ENCODE peak calls at places on chromosomes 2 and 18, in ten cellular contexts. D is astrocyte of the cerebellum; X is epithelial cell of prostate; M is chondrocyte; W is AG04449; V is nucleus accumbens; J is T-cell; I is MV-4-11; C is stimulated activated CD8-positive, alpha-beta memory T cell treated with anti-CD3 and anti-CD28 coated beads, Interleukin-15, amount 100 ng/mL, for 24 hours; S is activated T-cell treated with anti-CD3 and anti-CD28 coated beads, Interleukin-2, amount 50 U/mL, for 48 hours. Q is an unnamed sample.

GRCh38 chr18:30987479-30988241 is 54.9 kb downstream of the DSC3 start:
- DNase-seq in D (no peak), X (peak; percentile 99), M (no peak), W (no peak), V (no peak), J (no peak), I (no peak), C (no peak), S (no peak), Q (no peak)

GRCh38 chr18:44502790-44503189 is 177.9 kb upstream of the SETBP1 start:
- DNase-seq in D (no peak), X (no peak), M (no peak), W (no peak), V (no peak), J (no peak), I (peak; percentile 73), C (no peak), S (no peak), Q (no peak)

GRCh38 chr2:206477296-206477695 is 34.0 kb downstream of the ADAM23 start:
- DNase-seq in D (no peak), X (no peak), M (no peak), W (peak; percentile 57), V (no peak), J (no peak), I (no peak), C (no peak), S (no peak), Q (no peak)

GRCh38 chr18:76803814-76804213 is 18.5 kb upstream of the ZNF236 start:
- DNase-seq in D (peak; percentile 20), X (no peak), M (no peak), W (no peak), V (peak; percentile 56), J (peak; percentile 62), I (peak; percentile 55), C (no peak), S (peak; percentile 82), Q (peak; percentile 52)

GRCh38 chr2:236642584-236643291 is 73.1 kb downstream of the ACKR3 start:
- DNase-seq in D (peak; percentile 98), X (peak; percentile 63), M (no peak), W (peak; percentile 89), V (no peak), J (no peak), I (no peak), C (no peak), S (no peak), Q (no peak)

GRCh38 chr2:233247744-233248143 is 3.7 kb upstream of the ATG16L1 start:
- DNase-seq in D (no peak), X (peak; percentile 97), M (no peak), W (no peak), V (no peak), J (no peak), I (peak; percentile 12), C (no peak), S (peak; percentile 45), Q (peak; percentile 28)

GRCh38 chr2:126843046-126843445 is 55.6 kb upstream of the TEX51 start:
- DNase-seq in D (no peak), X (no peak), M (no peak), W (no peak), V (no peak), J (no peak), I (no peak), C (no peak), S (no peak), Q (no peak)

GRCh38 chr18:76464281-76465259 is 30.5 kb downstream of the ZNF516 start:
- DNase-seq in D (no peak), X (no peak), M (no peak), W (no peak), V (no peak), J (no peak), I (no peak), C (no peak), S (peak; percentile 15), Q (no peak)

GRCh38 chr18:10164241-10165160 is 250.7 kb downstream of the VAPA start:
- DNase-seq in D (no peak), X (no peak), M (no peak), W (no peak), V (no peak), J (no peak), I (no peak), C (no peak), S (no peak), Q (no peak)

GRCh38 chr2:238160206-238161129 is 1.7 kb downstream of the ERFE start:
- DNase-seq in D (no peak), X (no peak), M (peak; percentile 67), W (no peak), V (no peak), J (no peak), I (peak; percentile 83), C (no peak), S (no peak), Q (no peak)

GRCh38 chr18:37322497-37323035 is 243.0 kb downstream of the CELF4 start:
- DNase-seq in D (no peak), X (no peak), M (no peak), W (no peak), V (peak; percentile 11), J (peak; percentile 1), I (no peak), C (no peak), S (peak; percentile 34), Q (no peak)

GRCh38 chr2:171436307-171436706 is 2.3 kb downstream of the DCAF17 start:
- DNase-seq in D (peak; percentile 15), X (peak; percentile 54), M (no peak), W (peak; percentile 72), V (no peak), J (no peak), I (peak; percentile 6), C (no peak), S (no peak), Q (no peak)

GRCh38 chr18:79637921-79638855 is 41.4 kb upstream of the CTDP1 start:
- DNase-seq in D (no peak), X (no peak), M (no peak), W (no peak), V (no peak), J (no peak), I (no peak), C (no peak), S (no peak), Q (no peak)

GRCh38 chr2:190979906-190980629 is 33.9 kb downstream of the STAT1 start:
- DNase-seq in D (peak; percentile 69), X (peak; percentile 16), M (no peak), W (no peak), V (no peak), J (no peak), I (no peak), C (no peak), S (no peak), Q (no peak)

GRCh38 chr2:165957030-165957675 is 3.6 kb upstream of the TTC21B start:
- DNase-seq in D (no peak), X (no peak), M (no peak), W (no peak), V (no peak), J (no peak), I (no peak), C (no peak), S (no peak), Q (no peak)

GRCh38 chr2:74893332-74893731 is 59.4 kb downstream of the HK2 start:
- DNase-seq in D (no peak), X (peak; percentile 52), M (no peak), W (no peak), V (no peak), J (no peak), I (no peak), C (no peak), S (no peak), Q (no peak)

GRCh38 chr2:37795938-37796337 is 124.5 kb upstream of the CDC42EP3 start:
- DNase-seq in D (peak; percentile 53), X (no peak), M (no peak), W (peak; percentile 87), V (no peak), J (no peak), I (no peak), C (no peak), S (no peak), Q (no peak)

GRCh38 chr2:19538411-19538963 is 180.1 kb upstream of the OSR1 start:
- DNase-seq in D (peak; percentile 91), X (peak; percentile 96), M (no peak), W (peak; percentile 88), V (no peak), J (no peak), I (peak; percentile 31), C (no peak), S (no peak), Q (no peak)

GRCh38 chr2:216606551-216607527 is 26.4 kb upstream of the IGFBP2 start:
- DNase-seq in D (no peak), X (no peak), M (no peak), W (no peak), V (no peak), J (peak; percentile 17), I (no peak), C (peak; percentile 6), S (peak; percentile 77), Q (peak; percentile 41)

GRCh38 chr2:11248-11941 is 34.9 kb downstream of the FAM110C start:
- DNase-seq in D (peak; percentile 4), X (no peak), M (no peak), W (no peak), V (no peak), J (peak; percentile 68), I (no peak), C (peak; percentile 40), S (peak; percentile 85), Q (peak; percentile 61)

GRCh38 chr18:61797691-61798590 is 94.9 kb downstream of the RNF152 start:
- DNase-seq in D (no peak), X (no peak), M (no peak), W (no peak), V (no peak), J (no peak), I (no peak), C (no peak), S (no peak), Q (no peak)

GRCh38 chr2:71948781-71949536 is 198.7 kb downstream of the CYP26B1 start:
- DNase-seq in D (no peak), X (no peak), M (no peak), W (no peak), V (no peak), J (no peak), I (peak; percentile 63), C (no peak), S (no peak), Q (no peak)

GRCh38 chr2:216777637-216778273 is 82.1 kb downstream of the TNP1 start:
- DNase-seq in D (no peak), X (peak; percentile 36), M (no peak), W (no peak), V (no peak), J (no peak), I (peak; percentile 86), C (no peak), S (peak; percentile 49), Q (no peak)

GRCh38 chr18:31506024-31506742 is 8.2 kb downstream of the DSG2 start:
- DNase-seq in D (no peak), X (no peak), M (no peak), W (no peak), V (no peak), J (no peak), I (no peak), C (no peak), S (no peak), Q (no peak)

GRCh38 chr2:190359896-190360376 is 16.5 kb downstream of the INPP1 start:
- DNase-seq in D (peak; percentile 55), X (no peak), M (no peak), W (no peak), V (peak; percentile 66), J (peak; percentile 15), I (no peak), C (no peak), S (peak; percentile 47), Q (peak; percentile 43)

GRCh38 chr2:133173224-133173623 is 395.0 kb downstream of the NCKAP5 start:
- DNase-seq in D (no peak), X (no peak), M (no peak), W (no peak), V (no peak), J (no peak), I (no peak), C (no peak), S (no peak), Q (no peak)

GRCh38 chr18:45332911-45333310 is 282.4 kb upstream of the SLC14A2 start:
- DNase-seq in D (no peak), X (no peak), M (no peak), W (no peak), V (no peak), J (no peak), I (no peak), C (no peak), S (no peak), Q (no peak)

GRCh38 chr2:216733046-216733445 is 37.7 kb upstream of the IGFBP5 start:
- DNase-seq in D (no peak), X (no peak), M (no peak), W (no peak), V (no peak), J (no peak), I (peak; percentile 58), C (no peak), S (no peak), Q (no peak)

Q was measured in CD4-positive, alpha-beta T cell.